ENCODE peak calls at places on chromosomes 4 and X, in ten cellular contexts. X is activated naive CD8-positive, alpha-beta T cell treated with anti-CD3 and anti-CD28 coated beads for 36 hours; C is NCI-H1417; V is NCI-H345; K is RWPE1; R is NCI-H1092; W is breast epithelium; N is EL; H is fibroblast of villous mesenchyme; E is stimulated activated naive CD8-positive, alpha-beta T cell treated with anti-CD3 and anti-CD28 coated beads, Interleukin-15, Interleukin-2, amounts not matched to agents 100 U/mL and 50 U/mL, for 24 hours. D is an unnamed sample.

GRCh38 chr4:27888523-27888922 is 1027.9 kb downstream of the STIM2 start:
- DNase-seq in K (no peak), N (no peak), X (no peak), V (no peak), W (no peak), R (no peak), H (no peak), E (no peak), C (no peak), D (no peak)

GRCh38 chr4:98260047-98260578 is 1.1 kb upstream of the RAP1GDS1 start:
- DNase-seq in R (peak; percentile 39), X (peak; percentile 36), C (no peak), K (peak; percentile 32), W (peak; percentile 61), V (peak; percentile 48), N (peak; percentile 47), H (peak; percentile 35), E (no peak), D (peak; percentile 14)

GRCh38 chr4:38950159-38950558 is 82.0 kb downstream of the TMEM156 start:
- DNase-seq in E (no peak), C (no peak), R (no peak), V (no peak), W (no peak), H (no peak), K (no peak), X (no peak), N (no peak), D (no peak)

GRCh38 chr4:1796486-1797204 is 3.6 kb downstream of the FGFR3 start:
- DNase-seq in W (no peak), N (no peak), X (no peak), V (no peak), K (no peak), E (no peak), H (no peak), R (no peak), C (no peak), D (no peak)

GRCh38 chr4:174523003-174523693 is 860 bp upstream of the HPGD start:
- DNase-seq in H (peak; percentile 3), N (no peak), W (no peak), E (peak; percentile 7), X (no peak), V (no peak), K (no peak), R (no peak), C (peak; percentile 10), D (no peak)

GRCh38 chr4:100778431-100778830 is 260.6 kb upstream of the EMCN start:
- DNase-seq in E (no peak), H (no peak), C (no peak), V (no peak), R (no peak), K (no peak), X (no peak), N (no peak), W (no peak), D (no peak)

GRCh38 chrX:151701071-151701470 is 5.8 kb downstream of the PRRG3 start:
- DNase-seq in C (no peak), H (no peak), R (no peak), V (no peak), K (no peak), X (no peak), N (no peak), W (no peak), E (no peak), D (no peak)

GRCh38 chr4:137082051-137082450 is 450.2 kb downstream of the PCDH18 start:
- DNase-seq in X (no peak), N (no peak), E (no peak), C (no peak), K (no peak), H (peak; percentile 43), R (no peak), V (no peak), W (no peak), D (no peak)

GRCh38 chrX:22278375-22278774 is 5.7 kb downstream of the CBLL2 start:
- DNase-seq in X (no peak), R (no peak), E (no peak), C (peak; percentile 12), V (no peak), K (no peak), W (no peak), N (peak; percentile 1), H (no peak), D (no peak)

GRCh38 chr4:56681158-56681848 is at the start of gene HOPX:
- DNase-seq in E (peak; percentile 77), N (no peak), K (no peak), R (no peak), C (peak; percentile 44), H (peak; percentile 62), V (peak; percentile 54), X (peak; percentile 78), W (no peak), D (peak; percentile 67)

D was measured in DMS79.